ENCODE peak calls at places on chromosomes 5 and 9, in ten cellular contexts. P is SW480; G is CD8-positive, alpha-beta memory T cell; M is transverse colon; A is HL-60; N is activated CD8-positive, alpha-beta memory T cell treated with anti-CD3 and anti-CD28 coated beads for 24 hours; U is epithelial cell of esophagus; B is stimulated activated CD8-positive, alpha-beta memory T cell treated with anti-CD3 and anti-CD28 coated beads, Interleukin-4, amount 100 ng/mL, for 1 hour; C is hypothalamus; Y is KBM-7. L is an unnamed sample.

GRCh38 chr5:55406292-55406691 is 98.5 kb downstream of the MTREX start:
- DNase-seq in N (no peak), B (no peak), A (no peak), M (no peak), P (peak; percentile 4), U (no peak), C (no peak), Y (no peak), G (no peak), L (no peak)

GRCh38 chr5:115640274-115640673 is 14.4 kb upstream of the TMED7 start:
- DNase-seq in M (no peak), G (no peak), C (no peak), N (no peak), U (no peak), A (no peak), B (no peak), P (no peak), Y (no peak), L (no peak)

GRCh38 chr9:35350827-35351549 is 138.9 kb upstream of the RUSC2 start:
- DNase-seq in C (no peak), M (no peak), Y (no peak), B (no peak), A (no peak), U (no peak), N (no peak), P (no peak), G (no peak), L (no peak)

GRCh38 chr5:123813937-123814624 is 302.1 kb downstream of the CSNK1G3 start:
- DNase-seq in A (no peak), P (no peak), U (peak; percentile 44), C (no peak), N (no peak), M (no peak), Y (no peak), G (no peak), B (no peak), L (no peak)

GRCh38 chr9:101028346-101029299 is at the start of gene PLPPR1:
- DNase-seq in P (peak; percentile 82), Y (no peak), M (peak; percentile 54), U (peak; percentile 60), C (peak; percentile 48), B (no peak), A (no peak), N (no peak), G (no peak), L (no peak)

GRCh38 chr9:131969469-131969989 is 110.1 kb downstream of the MED27 start:
- DNase-seq in P (no peak), N (no peak), C (no peak), A (no peak), M (no peak), Y (no peak), U (no peak), B (no peak), G (no peak), L (no peak)

GRCh38 chr5:139710370-139711066 is 62.4 kb downstream of the CXXC5 start:
- DNase-seq in P (peak; percentile 88), M (peak; percentile 61), A (no peak), Y (peak; percentile 87), U (peak; percentile 39), C (peak; percentile 31), N (peak; percentile 84), B (no peak), G (peak; percentile 79), L (peak; percentile 65)

GRCh38 chr5:137822158-137822764 is 45.4 kb upstream of the MYOT start:
- DNase-seq in C (no peak), P (peak; percentile 72), N (no peak), M (peak; percentile 45), A (no peak), B (no peak), G (no peak), U (peak; percentile 58), Y (peak; percentile 60), L (no peak)

GRCh38 chr9:109861499-109861898 is 81.5 kb downstream of the PALM2AKAP2 start:
- DNase-seq in G (no peak), M (no peak), Y (no peak), P (no peak), N (no peak), B (no peak), A (no peak), U (no peak), C (no peak), L (no peak)

GRCh38 chr9:27800159-27800558 is 226.9 kb upstream of the C9orf72 start:
- DNase-seq in A (no peak), G (no peak), M (no peak), P (no peak), Y (no peak), B (no peak), N (no peak), U (peak; percentile 14), C (no peak), L (no peak)

GRCh38 chr9:133148351-133149129 is 15.2 kb downstream of the GBGT1 start:
- DNase-seq in M (peak; percentile 65), C (no peak), Y (peak; percentile 67), U (peak; percentile 70), G (peak; percentile 75), B (no peak), A (no peak), P (peak; percentile 37), N (peak; percentile 82), L (peak; percentile 64)

GRCh38 chr9:95167998-95168397 is 149.5 kb downstream of the FANCC start:
- DNase-seq in B (no peak), M (peak; percentile 52), Y (peak; percentile 70), U (peak; percentile 97), A (peak; percentile 31), N (peak; percentile 70), P (peak; percentile 31), C (no peak), G (peak; percentile 22), L (peak; percentile 58)

GRCh38 chr9:23050548-23050947 is 603.9 kb downstream of the DMRTA1 start:
- DNase-seq in G (no peak), B (no peak), Y (no peak), U (peak; percentile 14), N (no peak), M (no peak), C (no peak), A (no peak), P (no peak), L (no peak)

GRCh38 chr9:109538346-109538745 is 40.2 kb upstream of the PTPN3 start:
- DNase-seq in G (no peak), Y (no peak), P (no peak), C (no peak), B (no peak), A (no peak), N (no peak), U (peak; percentile 83), M (no peak), L (no peak)